ENCODE peak calls at places on chromosomes 16 and 17, in four cellular contexts. One of them, this sample, is unnamed.

GRCh38 chr17:52823155-52823554 is 664.6 kb upstream of the CA10 start:
- DNase-seq in left lung: no peak
- DNase-seq in cardiac muscle cell: no peak
- DNase-seq in osteoblast: no peak
- DNase-seq in this sample: no peak

GRCh38 chr16:31713945-31714898 is 159.4 kb upstream of the ZNF267 start:
- DNase-seq in left lung: peak; percentile 29
- DNase-seq in cardiac muscle cell: peak; percentile 6
- DNase-seq in osteoblast: peak; percentile 71
- DNase-seq in this sample: no peak

GRCh38 chr16:67967956-67968439 is 439 bp downstream of the SLC12A4 start:
- DNase-seq in left lung: peak; percentile 89
- DNase-seq in cardiac muscle cell: no peak
- DNase-seq in osteoblast: peak; percentile 96
- DNase-seq in this sample: no peak

GRCh38 chr16:22388101-22388644 is 13.8 kb upstream of the CDR2 start:
- DNase-seq in left lung: no peak
- DNase-seq in cardiac muscle cell: no peak
- DNase-seq in osteoblast: no peak
- DNase-seq in this sample: no peak

GRCh38 chr16:878886-879285 is 78.4 kb upstream of the GNG13 start:
- DNase-seq in left lung: peak; percentile 67
- DNase-seq in cardiac muscle cell: no peak
- DNase-seq in osteoblast: no peak
- DNase-seq in this sample: no peak

GRCh38 chr17:68972119-68972704 is 17.0 kb upstream of the ABCA8 start:
- DNase-seq in left lung: no peak
- DNase-seq in cardiac muscle cell: peak; percentile 50
- DNase-seq in osteoblast: peak; percentile 3
- DNase-seq in this sample: no peak

GRCh38 chr16:64522548-64522947 is 599.3 kb downstream of the CDH11 start:
- DNase-seq in left lung: no peak
- DNase-seq in cardiac muscle cell: no peak
- DNase-seq in osteoblast: no peak
- DNase-seq in this sample: no peak

GRCh38 chr16:84061236-84061830 is 18.7 kb upstream of the SLC38A8 start:
- DNase-seq in left lung: no peak
- DNase-seq in cardiac muscle cell: no peak
- DNase-seq in osteoblast: peak; percentile 6
- DNase-seq in this sample: no peak

GRCh38 chr17:46124695-46125592 is 68.3 kb downstream of the KANSL1 start:
- DNase-seq in left lung: no peak
- DNase-seq in cardiac muscle cell: no peak
- DNase-seq in osteoblast: no peak
- DNase-seq in this sample: peak; percentile 28

GRCh38 chr17:9729034-9729650 is 62.2 kb downstream of the DHRS7C start:
- DNase-seq in left lung: no peak
- DNase-seq in cardiac muscle cell: peak; percentile 66
- DNase-seq in osteoblast: peak; percentile 90
- DNase-seq in this sample: peak; percentile 14

GRCh38 chr16:84390131-84390785 is 21.9 kb downstream of the ATP2C2 start:
- DNase-seq in left lung: no peak
- DNase-seq in cardiac muscle cell: no peak
- DNase-seq in osteoblast: peak; percentile 61
- DNase-seq in this sample: no peak

GRCh38 chr17:7477392-7478275 is 1.8 kb downstream of the ZBTB4 start:
- DNase-seq in left lung: peak; percentile 81
- DNase-seq in cardiac muscle cell: peak; percentile 84
- DNase-seq in osteoblast: peak; percentile 98
- DNase-seq in this sample: no peak

GRCh38 chr16:22370038-22370541 is 4.3 kb downstream of the CDR2 start:
- DNase-seq in left lung: no peak
- DNase-seq in cardiac muscle cell: no peak
- DNase-seq in osteoblast: peak; percentile 74
- DNase-seq in this sample: no peak

GRCh38 chr17:49703557-49704277 is 4.0 kb downstream of the SLC35B1 start:
- DNase-seq in left lung: no peak
- DNase-seq in cardiac muscle cell: peak; percentile 48
- DNase-seq in osteoblast: peak; percentile 78
- DNase-seq in this sample: peak; percentile 36

GRCh38 chr16:72740346-72740745 is 307.6 kb downstream of the ZFHX3 start:
- DNase-seq in left lung: no peak
- DNase-seq in cardiac muscle cell: no peak
- DNase-seq in osteoblast: no peak
- DNase-seq in this sample: no peak

GRCh38 chr17:2253362-2253761 is 50.2 kb downstream of the SMG6 start:
- DNase-seq in left lung: no peak
- DNase-seq in cardiac muscle cell: no peak
- DNase-seq in osteoblast: no peak
- DNase-seq in this sample: no peak

GRCh38 chr16:31460582-31461002 is 1.3 kb downstream of the ARMC5 start:
- DNase-seq in left lung: no peak
- DNase-seq in cardiac muscle cell: no peak
- DNase-seq in osteoblast: peak; percentile 91
- DNase-seq in this sample: peak; percentile 35

GRCh38 chr17:72600934-72601333 is 480.1 kb downstream of the SOX9 start:
- DNase-seq in left lung: no peak
- DNase-seq in cardiac muscle cell: no peak
- DNase-seq in osteoblast: peak; percentile 73
- DNase-seq in this sample: no peak

GRCh38 chr17:82089723-82090548 is 8.1 kb downstream of the FASN start:
- DNase-seq in left lung: peak; percentile 67
- DNase-seq in cardiac muscle cell: no peak
- DNase-seq in osteoblast: peak; percentile 84
- DNase-seq in this sample: peak; percentile 25

GRCh38 chr16:85767569-85767968 is 16.7 kb upstream of the C16orf74 start:
- DNase-seq in left lung: no peak
- DNase-seq in cardiac muscle cell: no peak
- DNase-seq in osteoblast: peak; percentile 99
- DNase-seq in this sample: no peak

GRCh38 chr16:59635674-59636073 is 901.6 kb upstream of the GOT2 start:
- DNase-seq in left lung: no peak
- DNase-seq in cardiac muscle cell: no peak
- DNase-seq in osteoblast: no peak
- DNase-seq in this sample: no peak

GRCh38 chr16:5428932-5429331 is 331.3 kb upstream of the EEF2KMT start:
- DNase-seq in left lung: no peak
- DNase-seq in cardiac muscle cell: peak; percentile 2
- DNase-seq in osteoblast: no peak
- DNase-seq in this sample: no peak

GRCh38 chr16:29315916-29316517 is 90.5 kb downstream of the NPIPB11 start:
- DNase-seq in left lung: peak; percentile 37
- DNase-seq in cardiac muscle cell: no peak
- DNase-seq in osteoblast: no peak
- DNase-seq in this sample: no peak

GRCh38 chr16:27920391-27920891 is 143.1 kb downstream of the GSG1L start:
- DNase-seq in left lung: no peak
- DNase-seq in cardiac muscle cell: peak; percentile 2
- DNase-seq in osteoblast: no peak
- DNase-seq in this sample: no peak

GRCh38 chr16:84362410-84362809 is 5.9 kb upstream of the ATP2C2 start:
- DNase-seq in left lung: no peak
- DNase-seq in cardiac muscle cell: no peak
- DNase-seq in osteoblast: peak; percentile 36
- DNase-seq in this sample: no peak

GRCh38 chr17:68398731-68399637 is 58.3 kb downstream of the WIPI1 start:
- DNase-seq in left lung: peak; percentile 80
- DNase-seq in cardiac muscle cell: peak; percentile 71
- DNase-seq in osteoblast: peak; percentile 80
- DNase-seq in this sample: peak; percentile 51

GRCh38 chr17:38728290-38728831 is 1.8 kb upstream of the CISD3 start:
- DNase-seq in left lung: no peak
- DNase-seq in cardiac muscle cell: no peak
- DNase-seq in osteoblast: no peak
- DNase-seq in this sample: no peak
- H3K4me3 ChIP-seq in left lung: no peak overlapping the region
- H3K4me3 ChIP-seq in cardiac muscle cell: no peak overlapping the region
- H3K4me3 ChIP-seq in osteoblast: no peak overlapping the region
- H3K4me3 ChIP-seq in this sample: no peak overlapping the region

GRCh38 chr17:77437017-77437416 is 296.2 kb downstream of the SEC14L1 start:
- DNase-seq in left lung: no peak
- DNase-seq in cardiac muscle cell: no peak
- DNase-seq in osteoblast: no peak
- DNase-seq in this sample: peak; percentile 88

GRCh38 chr17:77436481-77436880 is 295.7 kb downstream of the SEC14L1 start:
- DNase-seq in left lung: no peak
- DNase-seq in cardiac muscle cell: no peak
- DNase-seq in osteoblast: no peak
- DNase-seq in this sample: no peak

GRCh38 chr17:77436058-77436442 is 295.3 kb downstream of the SEC14L1 start:
- DNase-seq in left lung: no peak
- DNase-seq in cardiac muscle cell: peak; percentile 78
- DNase-seq in osteoblast: no peak
- DNase-seq in this sample: no peak

GRCh38 chr17:77438241-77439204 is 297.8 kb downstream of the SEC14L1 start:
- DNase-seq in left lung: no peak
- DNase-seq in cardiac muscle cell: no peak
- DNase-seq in osteoblast: no peak
- DNase-seq in this sample: no peak

DNA sequence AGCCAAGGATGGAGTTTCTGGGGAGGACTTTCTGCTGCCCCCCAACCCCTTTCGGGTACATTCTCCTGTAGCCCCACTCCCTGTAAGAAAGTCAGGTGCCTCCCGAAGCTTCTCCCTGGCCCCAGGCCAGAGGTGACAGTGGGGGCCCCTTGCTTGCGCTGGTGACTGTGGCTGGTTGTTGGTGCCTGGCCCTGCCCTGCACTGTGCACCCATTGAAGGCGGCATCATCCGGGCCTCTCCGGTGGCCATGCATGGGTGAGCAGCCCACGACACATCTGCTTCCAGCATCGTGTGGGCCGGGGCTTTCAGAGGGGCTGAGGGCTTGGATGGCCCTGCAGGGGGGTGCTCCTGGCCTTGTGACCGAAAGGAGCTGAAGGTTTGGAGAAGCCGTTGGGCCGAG is 297.0 kb downstream of the SEC14L1 start:
- DNase-seq in left lung: no peak
- DNase-seq in cardiac muscle cell: no peak
- DNase-seq in osteoblast: no peak
- DNase-seq in this sample: no peak
- H3K27ac ChIP-seq in left lung: no peak overlapping the region
- H3K27ac ChIP-seq in cardiac muscle cell: no peak overlapping the region
- H3K27ac ChIP-seq in osteoblast: peak overlapping the region; percentile 56
- H3K27ac ChIP-seq in this sample: no peak overlapping the region

GRCh38 chr16:77591347-77591746 is 131.0 kb upstream of the NUDT7 start:
- DNase-seq in left lung: no peak
- DNase-seq in cardiac muscle cell: no peak
- DNase-seq in osteoblast: no peak
- DNase-seq in this sample: no peak

GRCh38 chr16:77594798-77595625 is 127.3 kb upstream of the NUDT7 start:
- DNase-seq in left lung: no peak
- DNase-seq in cardiac muscle cell: no peak
- DNase-seq in osteoblast: no peak
- DNase-seq in this sample: no peak

GRCh38 chr16:77596243-77596642 is 126.1 kb upstream of the NUDT7 start:
- DNase-seq in left lung: no peak
- DNase-seq in cardiac muscle cell: no peak
- DNase-seq in osteoblast: no peak
- DNase-seq in this sample: no peak

GRCh38 chr16:77592021-77592420 is 130.3 kb upstream of the NUDT7 start:
- DNase-seq in left lung: no peak
- DNase-seq in cardiac muscle cell: no peak
- DNase-seq in osteoblast: no peak
- DNase-seq in this sample: no peak

DNA sequence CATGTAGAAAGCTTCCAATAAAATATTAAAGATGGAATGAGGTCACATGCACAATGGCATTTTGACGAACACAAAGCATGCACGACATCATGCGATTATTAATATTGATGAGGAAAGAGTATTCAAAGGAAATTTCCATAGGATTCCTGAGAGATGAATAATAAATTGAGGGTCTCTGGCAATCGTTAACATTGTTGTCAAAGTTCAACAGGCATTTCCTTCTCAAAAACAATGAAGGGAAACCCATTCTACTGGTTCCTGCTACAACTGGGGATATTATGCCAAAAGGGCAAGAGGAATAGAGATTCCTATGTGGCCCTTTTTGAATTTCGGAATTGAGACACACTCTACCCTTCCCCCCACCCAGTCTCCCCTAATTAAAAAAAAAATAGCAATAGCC is 128.3 kb upstream of the NUDT7 start:
- DNase-seq in left lung: no peak
- DNase-seq in cardiac muscle cell: no peak
- DNase-seq in osteoblast: no peak
- DNase-seq in this sample: no peak
- H3K4me3 ChIP-seq in left lung: no peak overlapping the region
- H3K4me3 ChIP-seq in cardiac muscle cell: no peak overlapping the region
- H3K4me3 ChIP-seq in osteoblast: no peak overlapping the region
- H3K4me3 ChIP-seq in this sample: no peak overlapping the region

GRCh38 chr17:42673266-42673884 is 3.4 kb downstream of the PLEKHH3 start:
- DNase-seq in left lung: no peak
- DNase-seq in cardiac muscle cell: no peak
- DNase-seq in osteoblast: no peak
- DNase-seq in this sample: no peak

GRCh38 chr17:42674755-42675347 is 1.9 kb downstream of the PLEKHH3 start:
- DNase-seq in left lung: no peak
- DNase-seq in cardiac muscle cell: no peak
- DNase-seq in osteoblast: peak; percentile 94
- DNase-seq in this sample: no peak

GRCh38 chr17:42675348-42675983 is 1.3 kb downstream of the PLEKHH3 start:
- DNase-seq in left lung: no peak
- DNase-seq in cardiac muscle cell: peak; percentile 56
- DNase-seq in osteoblast: peak; percentile 94
- DNase-seq in this sample: no peak

GRCh38 chr17:42675984-42676423 is 790 bp downstream of the PLEKHH3 start:
- DNase-seq in left lung: peak; percentile 91
- DNase-seq in cardiac muscle cell: peak; percentile 67
- DNase-seq in osteoblast: peak; percentile 98
- DNase-seq in this sample: no peak

DNA sequence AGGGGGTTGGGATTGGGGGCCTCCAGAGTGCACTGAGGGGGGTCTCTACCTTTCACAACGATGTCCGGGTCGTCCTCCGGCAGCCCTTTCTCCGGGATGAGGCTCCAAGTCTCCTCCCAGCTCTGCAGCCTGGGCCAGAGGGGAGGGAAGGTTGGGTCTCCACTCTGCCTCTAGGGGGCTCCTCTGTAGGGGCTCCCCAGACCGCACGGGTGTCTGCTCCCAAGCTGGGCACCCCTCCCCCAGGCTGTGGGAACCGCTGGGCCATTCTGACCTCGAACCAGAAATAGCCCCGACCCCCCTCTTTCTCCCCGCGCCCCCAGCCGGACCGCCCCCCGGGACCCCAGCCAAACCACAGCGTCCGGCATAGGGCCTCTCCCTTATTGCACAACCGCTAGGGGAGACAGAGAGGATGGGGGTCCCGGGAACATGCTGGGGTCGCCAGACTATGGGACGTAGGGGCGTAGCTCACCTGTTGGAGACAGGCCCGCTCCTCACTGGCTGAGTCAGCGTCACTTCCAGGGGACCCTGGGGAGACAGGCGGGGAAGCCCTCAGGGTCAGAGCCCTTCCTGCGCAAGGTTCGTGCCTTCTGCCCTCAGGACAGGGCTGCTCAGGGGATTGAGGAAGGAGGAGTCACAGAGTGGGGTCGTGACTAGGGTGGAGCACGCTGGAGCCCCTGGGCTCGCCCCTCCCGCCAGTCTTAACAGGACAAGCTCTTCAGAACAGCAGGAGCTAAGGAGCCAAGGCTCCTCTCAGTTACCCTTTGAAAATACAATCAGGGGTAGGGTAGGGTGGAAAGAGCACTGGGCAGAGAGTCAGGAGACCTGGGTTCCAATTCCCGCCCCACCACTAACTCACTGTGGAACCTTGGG is 2.7 kb downstream of the PLEKHH3 start:
- DNase-seq in left lung: no peak
- DNase-seq in cardiac muscle cell: peak; percentile 61
- DNase-seq in osteoblast: peak; percentile 100
- DNase-seq in this sample: no peak
- H3K27ac ChIP-seq in left lung: peak overlapping the region; percentile 22
- H3K27ac ChIP-seq in cardiac muscle cell: no peak overlapping the region
- H3K27ac ChIP-seq in osteoblast: no peak overlapping the region
- H3K27ac ChIP-seq in this sample: no peak overlapping the region